ENCODE peak calls at places on chromosomes 4 and X, in nine cellular contexts. C is breast epithelium; R is CD8-positive, alpha-beta T cell; N is psoas muscle; S is astrocyte of the spinal cord; Y is pancreas; A is upper lobe of left lung; P is astrocyte; F is transverse colon. Q is an unnamed sample.

GRCh38 chr4:127686656-127687055 is 43.5 kb upstream of the SLC25A31 start:
- DNase-seq in C (no peak), R (no peak), N (no peak), S (peak), Y (no peak), A (no peak), P (peak), F (no peak), Q (no peak)

GRCh38 chrX:103624111-103624510 is 4.7 kb upstream of the TCEAL1 start:
- DNase-seq in C (no peak), R (no peak), N (no peak), S (peak), Y (no peak), A (no peak), P (no peak), F (no peak), Q (no peak)

GRCh38 chr4:4480685-4481393 is 61.0 kb downstream of the STX18 start:
- DNase-seq in C (no peak), R (no peak), N (no peak), S (peak), Y (no peak), A (peak), P (no peak), F (no peak), Q (no peak)

GRCh38 chrX:132044953-132045352 is 21.9 kb downstream of the STK26 start:
- DNase-seq in C (no peak), R (no peak), N (no peak), S (no peak), Y (no peak), A (no peak), P (no peak), F (no peak), Q (no peak)

GRCh38 chrX:916235-916609 is 285.6 kb downstream of the SHOX start:
- DNase-seq in C (no peak), R (no peak), N (no peak), S (no peak), Y (no peak), A (no peak), P (no peak), F (no peak), Q (no peak)

GRCh38 chrX:53239474-53239873 is 14.5 kb upstream of the KDM5C start:
- DNase-seq in C (no peak), R (peak), N (no peak), S (no peak), Y (no peak), A (no peak), P (no peak), F (no peak), Q (no peak)

GRCh38 chr4:183898456-183898855 is 6.7 kb upstream of the STOX2 start:
- DNase-seq in C (no peak), R (no peak), N (no peak), S (no peak), Y (no peak), A (no peak), P (no peak), F (no peak), Q (no peak)

GRCh38 chr4:87042221-87042620 is 107.4 kb downstream of the AFF1 start:
- DNase-seq in C (no peak), R (no peak), N (no peak), S (no peak), Y (no peak), A (no peak), P (no peak), F (no peak), Q (no peak)

GRCh38 chr4:1260418-1261106 is 11.6 kb upstream of the CTBP1 start:
- DNase-seq in C (no peak), R (no peak), N (no peak), S (no peak), Y (no peak), A (peak), P (no peak), F (no peak), Q (no peak)

GRCh38 chr4:177778623-177779022 is 336.4 kb upstream of the AGA start:
- DNase-seq in C (no peak), R (no peak), N (no peak), S (no peak), Y (no peak), A (no peak), P (no peak), F (no peak), Q (no peak)

GRCh38 chr4:38747629-38748028 is 35.2 kb downstream of the TLR10 start:
- DNase-seq in C (no peak), R (no peak), N (no peak), S (no peak), Y (no peak), A (no peak), P (no peak), F (no peak), Q (no peak)
- H3K4me3 ChIP-seq in C (no peak), R (no peak), N (no peak), S (no peak), Y (no peak), A (no peak), P (no peak), F (no peak), Q (no peak)

GRCh38 chrX:30735839-30736238 is 82.6 kb downstream of the GK start:
- DNase-seq in C (no peak), R (peak), N (peak), S (peak), Y (peak), A (no peak), P (peak), F (peak), Q (no peak)
- TF ChIP-seq CTCF in C (peak), R (peak), N (peak), S (peak), Y (peak), A (peak), P (peak), F (peak), Q (peak)

GRCh38 chrX:153707406-153707805 is 16.8 kb downstream of the BCAP31 start:
- DNase-seq in C (no peak), R (no peak), N (no peak), S (no peak), Y (no peak), A (no peak), P (no peak), F (no peak), Q (no peak)
- H3K4me3 ChIP-seq in C (no peak), R (no peak), N (peak), S (no peak), Y (no peak), A (no peak), P (no peak), F (no peak), Q (no peak)

GRCh38 chrX:70769659-70770232 is 138.8 kb downstream of the TEX11 start:
- DNase-seq in C (no peak), R (no peak), N (no peak), S (peak), Y (no peak), A (no peak), P (no peak), F (no peak), Q (no peak)
- TF ChIP-seq CTCF in C (no peak), R (peak), N (peak), S (peak), Y (peak), A (peak), P (peak), F (peak), Q (peak)

DNA sequence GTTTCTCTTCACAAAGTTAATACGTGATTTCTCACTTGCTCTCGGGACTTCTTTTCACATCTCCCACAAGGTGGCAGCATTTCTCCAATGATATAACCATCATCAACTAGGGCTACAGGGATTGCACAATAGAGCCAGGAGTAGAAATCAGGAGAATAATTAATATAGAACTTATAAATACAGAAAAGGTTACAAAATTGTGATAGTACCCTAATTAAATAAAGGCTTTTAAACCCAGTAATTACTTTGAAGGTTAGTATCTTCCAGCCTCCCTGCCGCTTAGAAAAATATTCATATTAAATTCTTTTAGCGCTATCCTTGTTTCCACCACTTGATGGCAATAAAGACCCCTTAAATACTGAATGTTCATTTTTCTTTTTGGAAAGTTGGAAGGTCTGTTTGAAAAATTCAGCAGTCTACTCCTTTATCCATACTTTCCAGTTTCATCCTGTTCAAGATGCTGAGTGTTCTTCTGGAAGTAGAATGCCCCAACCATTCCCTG is 65.8 kb downstream of the RASGEF1B start:
- DNase-seq in C (no peak), R (no peak), N (no peak), S (peak), Y (no peak), A (no peak), P (peak), F (peak), Q (no peak)
- H3K4me3 ChIP-seq in C (no peak), R (no peak), N (peak), S (no peak), Y (no peak), A (no peak), P (no peak), F (no peak), Q (peak)

GRCh38 chrX:68238568-68238967 is 194.7 kb downstream of the OPHN1 start:
- DNase-seq in C (no peak), R (no peak), N (no peak), S (no peak), Y (no peak), A (no peak), P (no peak), F (no peak), Q (no peak)
- TF ChIP-seq CTCF in C (no peak), R (no peak), N (peak), S (peak), Y (no peak), A (no peak), P (no peak), F (peak), Q (no peak)

DNA sequence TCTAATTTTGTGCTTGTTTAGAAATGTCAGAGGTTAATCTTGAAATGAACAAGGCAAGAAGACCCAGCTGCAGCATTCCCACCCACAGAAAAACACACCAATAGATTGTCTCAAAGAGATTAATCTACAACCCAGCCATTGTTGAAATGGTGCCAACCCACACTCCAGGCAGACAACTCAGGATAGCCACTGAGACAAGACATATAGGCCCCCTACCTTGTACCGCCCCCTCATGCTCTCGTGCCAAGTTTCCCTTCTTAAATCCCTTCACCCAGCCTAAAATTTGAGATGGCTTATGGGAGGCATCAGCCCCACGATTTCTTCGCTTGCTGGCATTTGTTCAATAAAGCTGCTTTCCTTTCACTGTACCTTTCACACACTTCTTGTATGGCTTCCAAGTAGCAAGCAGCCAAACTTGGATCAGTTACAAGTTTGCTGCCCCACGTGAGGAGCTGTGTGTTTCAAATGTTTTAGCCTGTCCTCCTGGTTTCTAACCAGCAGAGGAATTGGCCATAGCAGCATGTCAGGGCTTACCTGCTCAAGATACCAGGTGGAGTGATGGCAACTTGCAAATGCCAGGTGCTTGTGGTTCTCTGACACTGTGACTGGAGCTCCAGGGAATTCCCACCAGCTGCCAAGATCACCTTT is 1754.2 kb downstream of the C4orf33 start:
- DNase-seq in C (no peak), R (no peak), N (no peak), S (peak), Y (peak), A (no peak), P (peak), F (peak), Q (no peak)
- H3K4me3 ChIP-seq in C (no peak), R (no peak), N (no peak), S (no peak), Y (peak), A (no peak), P (no peak), F (no peak), Q (no peak)